ENCODE peak calls at places on chromosomes 7 and 10, in five cellular contexts. E is GM13977, H is A549, Y is astrocyte, O is GM06990. R is an unnamed sample.

GRCh38 chr7:133052357-133052756 is 29.5 kb downstream of the CHCHD3 start:
- DNase-seq in E (no peak), H (no peak), Y (peak), O (no peak), R (no peak)

GRCh38 chr7:47071866-47072265 is 510.0 kb downstream of the TNS3 start:
- DNase-seq in E (no peak), H (no peak), Y (no peak), O (no peak), R (no peak)

GRCh38 chr7:66929935-66930334 is 8.9 kb downstream of the TMEM248 start:
- DNase-seq in E (no peak), H (no peak), Y (no peak), O (no peak), R (no peak)

GRCh38 chr7:108557191-108557590 is 12.3 kb downstream of the THAP5 start:
- DNase-seq in E (no peak), H (no peak), Y (no peak), O (no peak), R (no peak)

GRCh38 chr7:32072397-32072796 is 2.2 kb upstream of the PDE1C start:
- DNase-seq in E (no peak), H (no peak), Y (no peak), O (no peak), R (no peak)

GRCh38 chr10:76329891-76330575 is 898.6 kb downstream of the LRMDA start:
- DNase-seq in E (no peak), H (no peak), Y (peak), O (no peak), R (no peak)

GRCh38 chr10:112919721-112920120 is 30.3 kb upstream of the TCF7L2 start:
- DNase-seq in E (no peak), H (peak), Y (peak), O (no peak), R (no peak)

GRCh38 chr7:115805458-115805857 is 225.1 kb downstream of the TFEC start:
- DNase-seq in E (no peak), H (no peak), Y (peak), O (no peak), R (no peak)

GRCh38 chr10:22669163-22669711 is 45.1 kb downstream of the PIP4K2A start:
- DNase-seq in E (no peak), H (no peak), Y (no peak), O (no peak), R (no peak)

GRCh38 chr7:142371586-142372377 is 113.9 kb upstream of the PRSS58 start:
- DNase-seq in E (no peak), H (no peak), Y (no peak), O (no peak), R (no peak)

GRCh38 chr10:287814-288213 is 152.6 kb downstream of the ZMYND11 start:
- DNase-seq in E (no peak), H (no peak), Y (no peak), O (no peak), R (no peak)

GRCh38 chr10:72242675-72243074 is 26.6 kb upstream of the ASCC1 start:
- DNase-seq in E (no peak), H (no peak), Y (peak), O (no peak), R (no peak)

GRCh38 chr7:103637080-103637479 is 191.1 kb upstream of the SLC26A5 start:
- DNase-seq in E (no peak), H (peak), Y (peak), O (no peak), R (no peak)

GRCh38 chr7:131336956-131337355 is 9.3 kb downstream of the MKLN1 start:
- DNase-seq in E (no peak), H (peak), Y (no peak), O (no peak), R (no peak)

GRCh38 chr10:126384269-126384873 is 3.9 kb downstream of the ADAM12 start:
- DNase-seq in E (no peak), H (peak), Y (peak), O (no peak), R (no peak)

GRCh38 chr7:10646249-10646648 is 327.4 kb upstream of the PHF14 start:
- DNase-seq in E (no peak), H (no peak), Y (no peak), O (no peak), R (no peak)

GRCh38 chr7:134458341-134458805 is 527 bp downstream of the AKR1B1 start:
- DNase-seq in E (peak), H (peak), Y (no peak), O (peak), R (peak)

GRCh38 chr10:108817572-108817971 is 1105.7 kb downstream of the XPNPEP1 start:
- DNase-seq in E (no peak), H (no peak), Y (peak), O (no peak), R (no peak)

GRCh38 chr7:87231243-87231642 is 11.7 kb upstream of the TMEM243 start:
- DNase-seq in E (no peak), H (no peak), Y (no peak), O (no peak), R (no peak)

GRCh38 chr7:6708304-6708703 is 1.6 kb upstream of the ZNF12 start:
- DNase-seq in E (no peak), H (no peak), Y (no peak), O (no peak), R (no peak)

GRCh38 chr7:6643915-6644625 is 7.0 kb downstream of the ZNF316 start:
- DNase-seq in E (no peak), H (no peak), Y (no peak), O (no peak), R (no peak)

GRCh38 chr7:93036807-93037206 is 81.0 kb downstream of the SAMD9 start:
- DNase-seq in E (peak), H (no peak), Y (no peak), O (peak), R (peak)

GRCh38 chr7:139752600-139752999 is 25.2 kb downstream of the HIPK2 start:
- DNase-seq in E (no peak), H (no peak), Y (no peak), O (no peak), R (no peak)
- TF ChIP-seq CTCF in E (no peak), H (no peak), Y (no peak), O (no peak), R (no peak)

GRCh38 chr7:105581066-105581811 is at the start of gene EFCAB10:
- DNase-seq in E (peak), H (peak), Y (peak), O (peak), R (peak)
- TF ChIP-seq CTCF in E (no peak), H (peak), Y (no peak), O (no peak), R (no peak)

DNA sequence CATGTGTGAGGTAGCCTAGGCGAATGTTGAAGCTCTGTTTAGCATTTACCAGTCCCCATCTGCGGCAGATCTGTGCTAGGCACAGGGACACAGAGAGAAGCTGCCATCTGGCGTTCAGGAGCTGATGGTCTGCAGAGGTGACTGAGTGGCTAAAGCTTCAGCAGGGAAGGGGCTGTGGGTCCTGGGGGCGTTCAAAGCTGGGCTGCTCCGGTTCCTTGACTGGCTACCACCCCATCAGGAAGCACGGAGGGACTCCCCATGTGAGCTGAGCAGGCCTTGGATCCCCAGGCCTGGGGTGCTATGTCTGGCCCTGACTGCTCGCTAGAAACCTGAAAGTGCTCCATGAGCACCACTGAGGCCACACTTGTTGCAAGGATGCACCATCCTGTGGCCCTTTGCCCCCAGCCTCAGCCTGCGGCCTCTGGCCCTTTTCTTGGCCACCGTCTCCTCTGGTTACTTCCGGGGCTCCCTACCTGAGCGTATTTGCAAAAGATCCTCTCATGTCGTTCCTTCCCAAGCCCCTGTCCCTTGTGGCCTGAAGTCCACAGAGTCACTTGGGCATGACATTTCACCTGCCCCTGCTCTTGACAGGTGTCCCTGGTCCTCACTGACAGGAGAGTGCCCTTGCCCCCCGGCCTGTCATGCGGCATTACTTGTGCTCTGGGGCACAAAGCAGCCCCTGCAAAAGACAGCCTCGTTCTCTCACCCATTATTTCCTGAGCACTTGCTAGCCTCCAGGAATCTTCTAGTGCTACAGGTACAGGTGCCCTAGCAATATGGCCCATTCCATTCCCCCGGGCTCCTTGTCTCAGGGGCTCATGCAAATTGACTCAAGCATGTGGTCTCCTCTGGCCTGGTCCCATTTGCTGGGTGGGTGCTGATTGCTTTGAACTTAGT is 108.1 kb downstream of the GLRX3 start:
- DNase-seq in E (no peak), H (no peak), Y (no peak), O (no peak), R (no peak)
- TF ChIP-seq CTCF in E (no peak), H (no peak), Y (no peak), O (no peak), R (no peak)

GRCh38 chr10:114343623-114344306 is 60.5 kb downstream of the AFAP1L2 start:
- DNase-seq in E (no peak), H (no peak), Y (no peak), O (no peak), R (no peak)
- TF ChIP-seq CTCF in E (no peak), H (no peak), Y (no peak), O (no peak), R (no peak)

DNA sequence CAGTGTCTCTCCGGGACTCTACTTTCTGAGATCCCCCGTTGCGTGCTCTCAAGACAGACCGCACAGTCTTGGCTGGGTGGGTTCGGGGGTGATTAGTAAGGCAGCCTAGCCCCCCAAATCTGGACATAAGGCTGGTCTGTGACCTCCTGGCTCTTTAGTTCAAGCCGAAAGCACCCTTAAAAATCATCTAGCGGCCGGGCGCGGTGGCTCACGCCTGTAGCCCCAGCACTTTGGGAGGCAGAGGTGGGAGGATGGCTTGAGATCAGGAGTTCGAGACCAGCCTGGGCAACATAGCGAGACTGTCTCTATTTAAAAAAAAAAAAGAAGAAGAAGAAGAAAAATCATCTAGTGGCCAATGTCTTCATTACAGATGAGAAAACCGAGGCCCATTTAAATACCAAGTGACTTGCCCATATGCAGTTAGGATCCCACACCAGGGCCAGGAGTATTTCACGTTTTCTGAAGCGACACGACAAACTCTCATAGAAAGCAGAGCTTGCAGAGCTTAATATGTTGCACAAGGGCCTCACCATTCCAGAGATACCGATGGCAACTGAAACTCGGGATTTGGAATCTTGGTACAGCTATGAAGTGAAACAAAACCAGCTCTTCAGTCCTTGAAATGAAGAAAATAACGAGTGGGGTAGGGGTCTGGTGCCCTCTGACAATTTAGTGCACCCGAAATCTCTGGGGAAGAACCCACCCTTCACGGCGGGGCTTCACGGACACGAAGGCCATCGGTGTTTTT is 696 bp upstream of the HILPDA start:
- DNase-seq in E (no peak), H (no peak), Y (peak), O (no peak), R (no peak)
- TF ChIP-seq CTCF in E (no peak), H (no peak), Y (no peak), O (no peak), R (no peak)

GRCh38 chr7:95865716-95866371 is 93.5 kb downstream of the DYNC1I1 start:
- DNase-seq in E (no peak), H (peak), Y (peak), O (no peak), R (no peak)
- TF ChIP-seq CTCF in E (no peak), H (peak), Y (peak), O (no peak), R (no peak)

R was measured in GM20000.